ENCODE peak calls at places on chromosomes 7 and 10, in four cellular contexts. B is lower lobe of right lung, L is tibial nerve, R is Peyer's patch. K is an unnamed sample.

GRCh38 chr10:132714096-132714721 is 71.7 kb downstream of the NKX6-2 start:
- DNase-seq in R (no peak), L (no peak), B (peak), K (no peak)

GRCh38 chr10:63027533-63027932 is 105.6 kb upstream of the NRBF2 start:
- DNase-seq in R (no peak), L (peak), B (no peak), K (no peak)

GRCh38 chr7:28889290-28889689 is 68.8 kb downstream of the TRIL start:
- DNase-seq in B (no peak), R (no peak), L (no peak), K (no peak)

GRCh38 chr10:116168329-116168728 is 104.7 kb downstream of the GFRA1 start:
- DNase-seq in B (no peak), R (no peak), L (no peak), K (no peak)

GRCh38 chr10:65501259-65501658 is 1424.6 kb upstream of the LRRTM3 start:
- DNase-seq in B (no peak), L (no peak), R (no peak), K (no peak)

GRCh38 chr10:30542001-30542861 is 87.3 kb downstream of the LYZL2 start:
- DNase-seq in L (no peak), R (no peak), B (no peak), K (no peak)

GRCh38 chr10:103458720-103459119 is at the start of gene CALHM1:
- DNase-seq in L (no peak), B (no peak), R (no peak), K (no peak)

GRCh38 chr7:11784808-11785536 is 47.0 kb downstream of the THSD7A start:
- DNase-seq in B (no peak), R (no peak), L (no peak), K (no peak)

GRCh38 chr10:90929179-90929578 is 8.3 kb upstream of the ANKRD1 start:
- DNase-seq in L (no peak), R (no peak), B (no peak), K (no peak)

GRCh38 chr10:90925078-90926029 is 4.5 kb upstream of the ANKRD1 start:
- DNase-seq in B (no peak), R (no peak), L (no peak), K (no peak)

GRCh38 chr10:90930971-90931841 is 10.3 kb upstream of the ANKRD1 start:
- DNase-seq in L (peak), R (no peak), B (peak), K (peak)

GRCh38 chr10:90927293-90927692 is 6.4 kb upstream of the ANKRD1 start:
- DNase-seq in B (no peak), L (no peak), R (no peak), K (no peak)

DNA sequence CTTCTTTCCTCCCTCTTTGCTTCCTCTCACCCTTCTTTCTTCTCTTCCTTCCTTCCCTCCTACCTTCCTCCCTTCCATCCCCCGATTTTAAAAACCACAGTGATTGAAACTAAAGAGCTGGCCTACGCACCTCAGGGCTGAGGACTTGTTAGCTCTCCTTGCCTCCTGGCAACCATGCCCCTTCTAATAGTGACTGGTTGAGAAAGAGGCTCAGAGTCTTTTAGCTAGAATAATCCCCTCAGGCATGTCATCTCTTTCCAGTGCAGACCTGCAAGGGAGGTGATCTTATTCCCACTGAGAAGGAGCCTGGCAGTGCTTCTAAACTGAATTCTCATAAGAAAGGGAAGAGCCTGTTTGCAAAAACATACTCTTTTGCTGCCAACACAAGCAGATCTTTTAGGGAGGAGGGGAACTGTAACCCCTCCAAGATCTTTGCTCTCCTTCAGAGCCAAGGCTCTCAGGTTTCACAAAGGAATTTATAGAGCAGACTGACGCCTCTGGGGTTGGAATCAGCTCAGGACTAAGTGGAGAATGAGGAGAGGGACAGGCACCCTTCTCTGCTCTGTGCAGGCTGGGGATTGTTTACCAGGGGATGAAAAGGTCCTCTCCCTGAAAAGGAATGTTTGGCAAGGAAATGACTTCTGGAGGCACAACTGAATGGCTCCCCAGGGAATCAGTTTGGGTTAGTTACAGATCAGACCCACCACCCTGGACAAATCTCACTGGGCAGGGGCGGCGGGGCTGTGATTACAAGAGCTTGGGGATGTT is 9.4 kb upstream of the ANKRD1 start:
- DNase-seq in L (no peak), R (no peak), B (no peak), K (no peak)
- H3K27ac ChIP-seq in L (peak), R (no peak), B (peak), K (peak)

GRCh38 chr7:150502519-150502918 is 12.2 kb upstream of the GIMAP7 start:
- DNase-seq in B (no peak), L (no peak), R (no peak), K (no peak)

GRCh38 chr7:150503155-150503554 is 11.5 kb upstream of the GIMAP7 start:
- DNase-seq in B (no peak), R (no peak), L (no peak), K (no peak)

GRCh38 chr7:150507947-150508602 is 6.6 kb upstream of the GIMAP7 start:
- DNase-seq in R (no peak), L (no peak), B (no peak), K (no peak)

GRCh38 chr7:150503581-150503980 is 11.1 kb upstream of the GIMAP7 start:
- DNase-seq in R (no peak), L (no peak), B (no peak), K (no peak)
- TF ChIP-seq CTCF in R (no peak), L (no peak), B (no peak), K (no peak)

GRCh38 chr7:74375726-74376220 is 77.9 kb upstream of the GTF2IRD1 start:
- DNase-seq in R (no peak), B (no peak), L (no peak), K (no peak)

GRCh38 chr7:74372060-74372408 is 81.7 kb upstream of the GTF2IRD1 start:
- DNase-seq in L (no peak), B (no peak), R (no peak), K (no peak)

GRCh38 chr7:74372511-74373111 is 81.1 kb upstream of the GTF2IRD1 start:
- DNase-seq in L (peak), B (no peak), R (no peak), K (no peak)

GRCh38 chr7:74373536-74373935 is 80.2 kb upstream of the GTF2IRD1 start:
- DNase-seq in B (no peak), L (no peak), R (no peak), K (no peak)

GRCh38 chr7:74371381-74372059 is 82.2 kb upstream of the GTF2IRD1 start:
- DNase-seq in R (no peak), L (no peak), B (no peak), K (no peak)
- H3K27ac ChIP-seq in R (no peak), L (peak), B (no peak), K (peak)

GRCh38 chr10:97463363-97464132 is 17.6 kb downstream of the ZDHHC16 start:
- DNase-seq in R (no peak), L (peak), B (no peak), K (no peak)
- TF ChIP-seq CTCF in R (peak), L (peak), B (peak), K (peak)

K was measured in coronary artery.